ENCODE peak calls at places on chromosomes 13 and 19, in ten cellular contexts. G is dorsolateral prefrontal cortex, F is upper lobe of right lung, N is GM23338, C is left lung, T is OCI-LY7, I is sigmoid colon, M is right cardiac atrium, Q is iPS DF 6.9, J is pancreas. L is an unnamed sample.
A peak's percentile ranks its signal among the peaks of the same experiment; 100 is the strongest.

GRCh38 chr19:47230122-47230920 is 678 bp downstream of the BBC3 start:
- DNase-seq in G (peak; percentile 67), F (peak; percentile 91), N (peak; percentile 76), C (peak; percentile 94), T (peak; percentile 76), I (peak; percentile 84), M (peak; percentile 68), Q (no peak), J (peak; percentile 67), L (peak; percentile 87)

GRCh38 chr19:33799507-33799906 is 2.8 kb downstream of the KCTD15 start:
- DNase-seq in G (no peak), F (no peak), N (peak; percentile 41), C (no peak), T (no peak), I (no peak), M (no peak), Q (no peak), J (no peak), L (no peak)

GRCh38 chr13:106349080-106349841 is 186.2 kb downstream of the EFNB2 start:
- DNase-seq in G (peak; percentile 53), F (peak; percentile 69), N (peak; percentile 62), C (peak; percentile 69), T (no peak), I (no peak), M (peak; percentile 43), Q (no peak), J (no peak), L (no peak)

GRCh38 chr13:113554333-113554700 is 30.2 kb upstream of the TFDP1 start:
- DNase-seq in G (no peak), F (no peak), N (no peak), C (peak; percentile 6), T (no peak), I (no peak), M (no peak), Q (no peak), J (no peak), L (no peak)

GRCh38 chr19:1455336-1456120 is 5.6 kb downstream of the APC2 start:
- DNase-seq in G (peak; percentile 47), F (no peak), N (peak; percentile 100), C (peak; percentile 72), T (peak; percentile 95), I (no peak), M (peak; percentile 56), Q (peak; percentile 87), J (peak; percentile 58), L (no peak)

GRCh38 chr19:484494-484893 is 11.8 kb upstream of the MADCAM1 start:
- DNase-seq in G (no peak), F (peak; percentile 58), N (no peak), C (peak; percentile 73), T (no peak), I (no peak), M (no peak), Q (no peak), J (no peak), L (no peak)

GRCh38 chr13:58318495-58319167 is 687.1 kb downstream of the PCDH17 start:
- DNase-seq in G (no peak), F (no peak), N (no peak), C (peak; percentile 69), T (no peak), I (no peak), M (no peak), Q (no peak), J (no peak), L (no peak)

GRCh38 chr19:51064534-51065220 is at the start of gene KLK13:
- DNase-seq in G (no peak), F (peak; percentile 73), N (peak; percentile 87), C (no peak), T (no peak), I (no peak), M (peak; percentile 46), Q (no peak), J (peak; percentile 79), L (no peak)

GRCh38 chr13:89382986-89383385 is 1711.8 kb downstream of the SLITRK5 start:
- DNase-seq in G (no peak), F (no peak), N (no peak), C (no peak), T (no peak), I (no peak), M (no peak), Q (no peak), J (no peak), L (no peak)

GRCh38 chr19:33292595-33293254 is 9.6 kb downstream of the CEBPA start:
- DNase-seq in G (no peak), F (peak; percentile 82), N (no peak), C (peak; percentile 77), T (no peak), I (no peak), M (peak; percentile 34), Q (no peak), J (no peak), L (no peak)

GRCh38 chr13:23440821-23441608 is 7.5 kb upstream of the SACS start:
- DNase-seq in G (peak; percentile 51), F (no peak), N (no peak), C (no peak), T (no peak), I (no peak), M (peak; percentile 20), Q (no peak), J (no peak), L (no peak)

GRCh38 chr13:98565726-98566577 is 11.0 kb downstream of the STK24 start:
- DNase-seq in G (no peak), F (peak; percentile 66), N (no peak), C (no peak), T (peak; percentile 19), I (peak; percentile 68), M (peak; percentile 49), Q (no peak), J (peak; percentile 58), L (no peak)

GRCh38 chr19:8304841-8305621 is 3.1 kb downstream of the CD320 start:
- DNase-seq in G (peak; percentile 38), F (peak; percentile 66), N (peak; percentile 94), C (peak; percentile 71), T (peak; percentile 58), I (peak; percentile 60), M (no peak), Q (no peak), J (peak; percentile 18), L (peak; percentile 62)

GRCh38 chr19:13033244-13033643 is 38.0 kb downstream of the NFIX start:
- DNase-seq in G (no peak), F (no peak), N (no peak), C (no peak), T (peak; percentile 19), I (no peak), M (no peak), Q (no peak), J (no peak), L (no peak)

GRCh38 chr19:42255766-42256750 is 1.1 kb upstream of the ERF start:
- DNase-seq in G (peak; percentile 69), F (peak; percentile 73), N (peak; percentile 79), C (no peak), T (no peak), I (peak; percentile 84), M (peak; percentile 71), Q (no peak), J (no peak), L (no peak)

GRCh38 chr13:111008351-111008750 is 93.5 kb upstream of the ANKRD10 start:
- DNase-seq in G (no peak), F (no peak), N (no peak), C (no peak), T (no peak), I (no peak), M (no peak), Q (no peak), J (no peak), L (no peak)

GRCh38 chr13:79692846-79693245 is 211.9 kb downstream of the NDFIP2 start:
- DNase-seq in G (no peak), F (no peak), N (no peak), C (no peak), T (no peak), I (no peak), M (no peak), Q (no peak), J (no peak), L (no peak)

GRCh38 chr19:49160450-49161189 is 3.0 kb downstream of the TRPM4 start:
- DNase-seq in G (no peak), F (no peak), N (no peak), C (no peak), T (no peak), I (no peak), M (no peak), Q (no peak), J (no peak), L (no peak)
- H3K27ac ChIP-seq in G (no peak overlapping the region), F (no peak overlapping the region), N (no peak overlapping the region), C (no peak overlapping the region), T (no peak overlapping the region), I (no peak overlapping the region), M (no peak overlapping the region), Q (no peak overlapping the region), J (no peak overlapping the region), L (no peak overlapping the region)

GRCh38 chr13:46178821-46179220 is 3.2 kb downstream of the LCP1 start:
- DNase-seq in G (no peak), F (no peak), N (no peak), C (no peak), T (no peak), I (no peak), M (no peak), Q (no peak), J (no peak), L (no peak)

GRCh38 chr13:46181799-46182490 is at the start of gene LCP1:
- DNase-seq in G (no peak), F (no peak), N (peak; percentile 16), C (peak; percentile 82), T (peak; percentile 97), I (no peak), M (no peak), Q (no peak), J (no peak), L (peak; percentile 67)

GRCh38 chr13:46179576-46180368 is 2.2 kb downstream of the LCP1 start:
- DNase-seq in G (no peak), F (peak; percentile 75), N (no peak), C (no peak), T (peak; percentile 72), I (no peak), M (peak; percentile 36), Q (no peak), J (peak; percentile 54), L (no peak)

GRCh38 chr13:46182491-46182877 is 507 bp upstream of the LCP1 start:
- DNase-seq in G (no peak), F (no peak), N (no peak), C (no peak), T (no peak), I (no peak), M (no peak), Q (no peak), J (no peak), L (no peak)

GRCh38 chr13:46180393-46180792 is 1.6 kb downstream of the LCP1 start:
- DNase-seq in G (no peak), F (no peak), N (no peak), C (no peak), T (no peak), I (no peak), M (no peak), Q (no peak), J (no peak), L (no peak)
- H3K27ac ChIP-seq in G (no peak overlapping the region), F (peak overlapping the region; percentile 63), N (no peak overlapping the region), C (peak overlapping the region; percentile 93), T (peak overlapping the region; percentile 92), I (no peak overlapping the region), M (no peak overlapping the region), Q (no peak overlapping the region), J (peak overlapping the region; percentile 2), L (no peak overlapping the region)

GRCh38 chr13:20939662-20940061 is 37.1 kb upstream of the XPO4 start:
- DNase-seq in G (no peak), F (no peak), N (no peak), C (no peak), T (no peak), I (no peak), M (peak; percentile 17), Q (no peak), J (no peak), L (no peak)
- H3K27ac ChIP-seq in G (no peak overlapping the region), F (peak overlapping the region; percentile 58), N (no peak overlapping the region), C (no peak overlapping the region), T (no peak overlapping the region), I (no peak overlapping the region), M (peak overlapping the region; percentile 87), Q (no peak overlapping the region), J (no peak overlapping the region), L (no peak overlapping the region)

GRCh38 chr13:37001921-37002250 is 1.3 kb downstream of the EXOSC8 start:
- DNase-seq in G (no peak), F (no peak), N (no peak), C (no peak), T (peak; percentile 19), I (no peak), M (no peak), Q (no peak), J (no peak), L (no peak)
- H3K27ac ChIP-seq in G (no peak overlapping the region), F (no peak overlapping the region), N (peak overlapping the region; percentile 6), C (no peak overlapping the region), T (peak overlapping the region; percentile 91), I (no peak overlapping the region), M (no peak overlapping the region), Q (no peak overlapping the region), J (no peak overlapping the region), L (no peak overlapping the region)